ENCODE peak calls at places on chromosomes 1 and 21, in four cellular contexts. H is tibial nerve, X is body of pancreas, G is lower leg skin. I is an unnamed sample.

GRCh38 chr1:12708396-12708795 is 7.5 kb upstream of the AADACL3 start:
- DNase-seq in H (no peak), X (no peak), G (no peak), I (no peak)

GRCh38 chr1:172203135-172203823 is 217.2 kb upstream of the C1orf105 start:
- DNase-seq in H (no peak), X (no peak), G (no peak), I (no peak)

GRCh38 chr1:226558293-226558692 is 9.7 kb downstream of the STUM start:
- DNase-seq in H (no peak), X (no peak), G (no peak), I (no peak)

GRCh38 chr1:99638853-99639252 is 7.1 kb upstream of the PALMD start:
- DNase-seq in H (no peak), X (no peak), G (no peak), I (no peak)

GRCh38 chr1:49197081-49197480 is 420.4 kb upstream of the BEND5 start:
- DNase-seq in H (no peak), X (no peak), G (no peak), I (no peak)

GRCh38 chr1:23854568-23854967 is 13.5 kb downstream of the FUCA1 start:
- DNase-seq in H (no peak), X (no peak), G (no peak), I (no peak)

GRCh38 chr1:198563578-198563977 is 23.1 kb upstream of the ATP6V1G3 start:
- DNase-seq in H (no peak), X (no peak), G (no peak), I (no peak)

GRCh38 chr1:166127003-166127402 is 39.8 kb downstream of the FAM78B start:
- DNase-seq in H (no peak), X (no peak), G (no peak), I (no peak)

GRCh38 chr1:171788696-171789095 is 7.2 kb downstream of the METTL13 start:
- DNase-seq in H (no peak), X (no peak), G (no peak), I (no peak)

GRCh38 chr1:235027076-235027861 is 101.4 kb downstream of the TOMM20 start:
- DNase-seq in H (no peak), X (no peak), G (no peak), I (no peak)

GRCh38 chr1:234538062-234538731 is 59.2 kb upstream of the TARBP1 start:
- DNase-seq in H (no peak), X (peak), G (no peak), I (no peak)

GRCh38 chr1:184974837-184975115 is 468 bp upstream of the NIBAN1 start:
- DNase-seq in H (no peak), X (no peak), G (no peak), I (no peak)

GRCh38 chr1:58997637-58998036 is 213.8 kb upstream of the JUN start:
- DNase-seq in H (no peak), X (no peak), G (no peak), I (no peak)

GRCh38 chr1:186605762-186606350 is 74.4 kb downstream of the PTGS2 start:
- DNase-seq in H (no peak), X (peak), G (no peak), I (no peak)

GRCh38 chr1:212430416-212430815 is 2.3 kb upstream of the NENF start:
- DNase-seq in H (no peak), X (no peak), G (no peak), I (no peak)

GRCh38 chr1:6460349-6461236 is 5.4 kb downstream of the TNFRSF25 start:
- DNase-seq in H (no peak), X (no peak), G (no peak), I (no peak)

GRCh38 chr1:207828485-207829158 is 76.8 kb downstream of the CD46 start:
- DNase-seq in H (peak), X (peak), G (peak), I (peak)

GRCh38 chr1:4052657-4053056 is 152.6 kb upstream of the C1orf174 start:
- DNase-seq in H (no peak), X (no peak), G (no peak), I (no peak)

GRCh38 chr1:112614460-112615065 is 4.4 kb downstream of the ST7L start:
- DNase-seq in H (no peak), X (no peak), G (no peak), I (no peak)

GRCh38 chr1:47440849-47441170 is 3.0 kb downstream of the FOXD2 start:
- DNase-seq in H (no peak), X (no peak), G (no peak), I (no peak)

GRCh38 chr1:238562376-238562775 is 671.7 kb upstream of the ZP4 start:
- DNase-seq in H (no peak), X (no peak), G (no peak), I (no peak)

GRCh38 chr21:43866659-43867331 is 1.8 kb downstream of the AGPAT3 start:
- DNase-seq in H (no peak), X (peak), G (no peak), I (no peak)
- TF ChIP-seq POLR2A in H (no peak), X (no peak), G (no peak), I (no peak)

GRCh38 chr1:36760081-36760480 is 274.2 kb downstream of the GRIK3 start:
- DNase-seq in H (no peak), X (no peak), G (no peak), I (no peak)

GRCh38 chr1:36764796-36765195 is 269.5 kb downstream of the GRIK3 start:
- DNase-seq in H (no peak), X (no peak), G (no peak), I (no peak)

GRCh38 chr1:36761073-36761472 is 273.2 kb downstream of the GRIK3 start:
- DNase-seq in H (no peak), X (no peak), G (no peak), I (no peak)

GRCh38 chr1:36763771-36764170 is 270.5 kb downstream of the GRIK3 start:
- DNase-seq in H (no peak), X (no peak), G (no peak), I (no peak)

DNA sequence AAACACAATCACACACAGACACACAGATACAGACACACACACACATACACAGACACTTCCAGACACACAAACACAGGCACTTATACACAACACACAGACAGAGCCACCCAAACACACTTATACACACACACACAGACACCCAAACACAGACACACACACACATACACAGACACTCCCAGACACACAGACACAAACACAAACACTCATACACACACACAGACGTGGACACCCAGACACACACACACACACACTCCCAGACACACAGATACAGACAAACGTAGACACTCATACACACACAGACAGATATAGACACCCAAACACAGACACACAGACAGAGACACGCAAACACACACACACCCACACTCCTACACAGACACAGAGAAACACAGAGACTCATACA is 272.1 kb downstream of the GRIK3 start:
- DNase-seq in H (no peak), X (no peak), G (no peak), I (no peak)
- TF ChIP-seq CTCF in H (no peak), X (no peak), G (no peak), I (no peak)

GRCh38 chr1:32240140-32240951 is 6.7 kb upstream of the FAM167B start:
- DNase-seq in H (peak), X (peak), G (no peak), I (peak)
- TF ChIP-seq POLR2A in H (no peak), X (peak), G (no peak), I (peak)

GRCh38 chr1:119225831-119226230 is 85.4 kb upstream of the WARS2 start:
- DNase-seq in H (no peak), X (no peak), G (no peak), I (no peak)
- TF ChIP-seq CTCF in H (no peak), X (no peak), G (no peak), I (peak)

GRCh38 chr1:169053196-169053595 is 53.3 kb upstream of the ATP1B1 start:
- DNase-seq in H (no peak), X (no peak), G (no peak), I (no peak)
- TF ChIP-seq POLR2A in H (no peak), X (no peak), G (no peak), I (no peak)

DNA sequence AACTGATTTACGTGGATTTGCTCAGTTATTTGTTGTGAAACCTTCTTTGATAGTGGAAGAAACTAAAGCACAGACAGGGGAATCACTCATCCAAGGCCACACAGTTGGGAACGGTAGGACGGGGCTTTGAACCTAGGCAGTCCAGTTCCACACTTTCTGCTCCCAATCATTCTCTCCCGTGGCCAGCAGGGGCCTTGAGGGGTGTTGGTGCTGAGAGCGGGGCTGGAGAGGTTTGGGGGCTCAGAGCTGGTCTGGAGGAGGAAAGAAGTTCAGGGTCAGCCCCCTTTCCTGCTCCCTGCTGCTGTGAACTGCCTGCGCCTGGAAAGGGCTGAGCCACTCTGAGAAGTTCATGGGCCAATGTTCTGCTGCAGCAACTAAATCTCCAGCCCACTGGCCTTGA is 31.4 kb upstream of the ACTL8 start:
- DNase-seq in H (no peak), X (no peak), G (no peak), I (no peak)
- TF ChIP-seq CTCF in H (no peak), X (no peak), G (no peak), I (no peak)

GRCh38 chr1:81801032-81801833 is 499 bp downstream of the ADGRL2 start:
- DNase-seq in H (peak), X (peak), G (peak), I (peak)
- TF ChIP-seq POLR2A in H (peak), X (peak), G (no peak), I (peak)

GRCh38 chr1:2528966-2529750 is 905 bp downstream of the HES5 start:
- DNase-seq in H (no peak), X (peak), G (no peak), I (no peak)
- TF ChIP-seq CTCF in H (no peak), X (no peak), G (no peak), I (no peak)

DNA sequence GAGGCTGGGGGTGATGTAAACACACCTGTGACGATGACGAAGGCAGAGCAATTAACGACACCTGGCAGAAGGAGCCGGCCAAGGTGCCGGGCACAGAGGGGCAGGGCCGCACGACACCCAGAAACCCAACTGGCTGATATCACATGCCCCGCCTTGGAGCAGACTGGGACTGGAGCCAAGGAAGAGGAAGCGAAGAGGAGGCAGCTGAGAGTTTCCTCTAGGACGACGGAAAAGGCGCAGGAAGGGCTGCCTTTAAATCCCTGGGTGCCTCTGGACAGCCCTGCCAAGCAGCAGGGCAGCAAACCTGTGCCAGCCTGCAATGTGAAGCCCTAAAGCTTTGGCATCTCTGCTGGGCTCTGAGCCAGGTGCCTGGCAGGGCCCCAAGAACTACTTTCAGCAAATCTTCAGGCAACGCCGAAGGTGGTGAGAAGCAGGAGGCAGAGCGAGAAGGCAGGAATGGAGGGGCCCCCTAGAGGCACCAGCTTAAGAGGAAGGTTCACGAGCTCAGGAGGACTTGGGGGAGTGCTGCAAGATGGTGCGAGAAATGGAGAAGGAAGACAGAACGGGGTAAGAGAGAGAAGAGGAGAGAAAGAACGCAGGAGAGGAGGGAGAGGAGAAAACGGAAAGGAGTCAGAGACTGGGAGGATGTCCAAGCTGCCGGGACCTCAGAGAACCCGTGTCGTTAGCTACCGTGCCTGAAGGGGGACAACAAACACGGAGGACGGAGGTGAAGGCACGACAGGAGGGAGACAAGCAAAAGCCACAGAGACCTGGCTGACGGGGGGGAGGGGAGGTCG is 25.3 kb upstream of the PEF1 start:
- DNase-seq in H (peak), X (peak), G (peak), I (peak)
- TF ChIP-seq POLR2A in H (no peak), X (no peak), G (no peak), I (no peak)

DNA sequence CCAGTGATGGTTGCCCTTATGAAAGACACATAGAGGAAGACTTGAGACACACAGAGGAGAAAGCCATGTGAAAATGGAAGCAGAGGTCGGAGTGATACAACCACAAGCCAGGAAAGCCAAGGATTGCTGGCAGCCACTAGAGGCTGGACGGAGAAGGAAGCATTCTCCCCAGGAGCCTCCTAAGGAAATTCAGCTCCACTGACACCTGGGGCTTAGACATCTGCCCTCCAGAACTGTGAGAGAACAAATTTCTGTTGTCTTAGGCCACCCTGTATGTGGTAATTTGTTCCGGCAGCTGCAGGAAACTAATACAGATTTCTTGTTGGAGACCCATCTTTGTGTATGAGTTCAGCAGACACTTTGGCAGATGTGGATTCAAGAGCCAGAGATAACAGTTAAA is 126.9 kb upstream of the ATP1A1 start:
- DNase-seq in H (no peak), X (no peak), G (no peak), I (no peak)
- TF ChIP-seq CTCF in H (no peak), X (no peak), G (no peak), I (no peak)